ENCODE peak calls at places on chromosomes 4 and X, in six cellular contexts. N is endodermal cell, H is GM23338, O is GM12865, Y is A549, T is coronary artery. R is an unnamed sample.
A peak's percentile ranks its signal among the peaks of the same experiment; 100 is the strongest.

GRCh38 chrX:123422875-123423274 is 238.8 kb downstream of the GRIA3 start:
- DNase-seq in N (peak; percentile 51), H (peak; percentile 28), O (peak; percentile 35), Y (peak; percentile 3), T (no peak), R (peak; percentile 69)

GRCh38 chr4:151407466-151408379 is 1.3 kb upstream of the FHIP1A start:
- DNase-seq in N (peak; percentile 75), H (peak; percentile 70), O (peak; percentile 76), Y (no peak), T (no peak), R (no peak)

GRCh38 chr4:38119663-38120374 is 159.6 kb downstream of the PTTG2 start:
- DNase-seq in N (no peak), H (no peak), O (no peak), Y (no peak), T (no peak), R (peak; percentile 85)

GRCh38 chr4:113511944-113512343 is 249.6 kb downstream of the CAMK2D start:
- DNase-seq in N (no peak), H (no peak), O (no peak), Y (no peak), T (no peak), R (no peak)

GRCh38 chrX:154813801-154814200 is 8.5 kb upstream of the MPP1 start:
- DNase-seq in N (no peak), H (peak; percentile 56), O (no peak), Y (no peak), T (no peak), R (no peak)

GRCh38 chrX:10071451-10072163 is 85.2 kb upstream of the CLCN4 start:
- DNase-seq in N (no peak), H (no peak), O (no peak), Y (no peak), T (no peak), R (peak; percentile 57)

GRCh38 chrX:119419146-119419545 is 20.0 kb downstream of the SLC25A43 start:
- DNase-seq in N (no peak), H (no peak), O (no peak), Y (no peak), T (no peak), R (no peak)

GRCh38 chrX:48938721-48939416 is 18.5 kb downstream of the OTUD5 start:
- DNase-seq in N (no peak), H (no peak), O (peak; percentile 91), Y (no peak), T (no peak), R (no peak)

GRCh38 chrX:46628406-46629371 is 55.1 kb downstream of the CHST7 start:
- DNase-seq in N (no peak), H (no peak), O (peak; percentile 89), Y (no peak), T (peak; percentile 85), R (peak; percentile 88)

GRCh38 chrX:85244411-85245210 is 820 bp downstream of the ZNF711 start:
- DNase-seq in N (peak; percentile 55), H (peak; percentile 41), O (no peak), Y (peak; percentile 5), T (no peak), R (no peak)

GRCh38 chrX:114051667-114052315 is 532.1 kb upstream of the HTR2C start:
- DNase-seq in N (peak; percentile 75), H (no peak), O (no peak), Y (no peak), T (no peak), R (no peak)

GRCh38 chrX:65961714-65962113 is 78.2 kb downstream of the VSIG4 start:
- DNase-seq in N (no peak), H (no peak), O (no peak), Y (no peak), T (no peak), R (no peak)

GRCh38 chr4:101563126-101563525 is 215.8 kb upstream of the PPP3CA start:
- DNase-seq in N (no peak), H (no peak), O (no peak), Y (no peak), T (no peak), R (no peak)

GRCh38 chr4:140344111-140344510 is 29.3 kb upstream of the SCOC start:
- DNase-seq in N (no peak), H (no peak), O (no peak), Y (no peak), T (no peak), R (no peak)

GRCh38 chr4:153790962-153791551 is 2.2 kb upstream of the SFRP2 start:
- DNase-seq in N (peak; percentile 95), H (peak; percentile 88), O (no peak), Y (no peak), T (no peak), R (no peak)

GRCh38 chr4:46931981-46932380 is 22.9 kb upstream of the COX7B2 start:
- DNase-seq in N (peak; percentile 81), H (peak; percentile 75), O (peak; percentile 50), Y (no peak), T (no peak), R (peak; percentile 60)

GRCh38 chr4:31701256-31701655 is 981.1 kb downstream of the PCDH7 start:
- DNase-seq in N (no peak), H (no peak), O (no peak), Y (no peak), T (no peak), R (no peak)

GRCh38 chrX:7120578-7121219 is 26.8 kb upstream of the STS start:
- DNase-seq in N (no peak), H (no peak), O (no peak), Y (no peak), T (no peak), R (peak; percentile 48)

GRCh38 chr4:24780936-24781538 is 14.3 kb upstream of the SOD3 start:
- DNase-seq in N (no peak), H (no peak), O (no peak), Y (no peak), T (no peak), R (no peak)
- TF ChIP-seq CTCF in N (no peak), H (no peak), O (no peak), Y (no peak), T (no peak), R (no peak)

DNA sequence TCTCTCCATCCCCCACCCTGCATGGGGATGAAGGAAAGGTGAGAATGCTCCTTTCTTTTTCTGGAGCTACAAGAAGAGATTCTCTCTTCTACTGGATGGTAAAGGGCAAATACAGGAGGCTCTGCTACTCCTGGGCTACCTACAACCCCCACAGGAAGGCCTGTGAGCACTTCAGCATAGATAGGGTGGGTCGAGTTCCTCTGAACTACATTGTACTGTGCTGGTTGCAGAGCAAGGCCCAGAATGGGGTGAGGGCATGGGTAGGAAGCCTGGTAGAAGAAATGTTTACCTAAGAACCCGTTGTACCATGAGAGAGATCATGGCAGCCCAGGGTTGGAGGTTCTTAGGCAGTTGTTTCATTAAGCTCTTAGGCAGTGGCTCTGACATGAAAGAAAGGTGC is 510.4 kb downstream of the MID1IP1 start:
- DNase-seq in N (no peak), H (no peak), O (no peak), Y (no peak), T (no peak), R (no peak)
- H3K4me3 ChIP-seq in N (no peak overlapping the region), H (no peak overlapping the region), O (no peak overlapping the region), Y (no peak overlapping the region), T (no peak overlapping the region), R (no peak overlapping the region)

DNA sequence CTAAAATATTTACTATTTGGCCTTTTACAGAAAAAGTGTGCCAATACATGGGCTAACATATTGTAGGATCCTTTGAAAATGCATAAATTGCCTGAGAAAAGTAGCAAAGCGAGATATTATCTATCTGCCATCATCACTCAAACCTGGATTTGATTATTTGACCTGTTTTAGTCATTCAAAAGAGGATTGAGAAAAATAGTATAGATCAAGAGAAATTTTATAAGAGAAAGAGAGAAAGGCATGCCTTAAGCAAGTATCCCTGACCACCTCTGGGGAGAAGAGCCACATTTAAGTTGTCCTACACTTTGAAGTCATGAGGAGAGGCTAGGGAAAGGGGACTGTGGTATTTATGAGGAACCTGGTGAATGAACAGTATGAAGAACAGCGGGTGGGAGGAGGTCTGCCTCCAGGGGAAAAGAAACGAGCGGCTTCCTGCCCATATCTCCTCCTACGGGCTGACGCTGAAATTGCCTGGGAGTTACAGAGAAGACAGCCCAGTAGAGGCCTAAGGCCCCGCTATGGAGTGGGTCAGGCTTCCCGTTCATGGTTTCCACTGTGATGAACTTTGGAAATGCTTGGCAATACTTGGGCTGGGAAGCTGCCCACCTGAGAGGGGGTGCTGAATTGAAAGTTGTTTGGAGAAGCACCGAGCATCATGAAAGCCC is 106.8 kb upstream of the ACSL4 start:
- DNase-seq in N (peak; percentile 77), H (peak; percentile 67), O (no peak), Y (peak; percentile 15), T (no peak), R (no peak)
- TF ChIP-seq CTCF in N (peak; percentile 72), H (no peak), O (no peak), Y (no peak), T (no peak), R (peak; percentile 15)

DNA sequence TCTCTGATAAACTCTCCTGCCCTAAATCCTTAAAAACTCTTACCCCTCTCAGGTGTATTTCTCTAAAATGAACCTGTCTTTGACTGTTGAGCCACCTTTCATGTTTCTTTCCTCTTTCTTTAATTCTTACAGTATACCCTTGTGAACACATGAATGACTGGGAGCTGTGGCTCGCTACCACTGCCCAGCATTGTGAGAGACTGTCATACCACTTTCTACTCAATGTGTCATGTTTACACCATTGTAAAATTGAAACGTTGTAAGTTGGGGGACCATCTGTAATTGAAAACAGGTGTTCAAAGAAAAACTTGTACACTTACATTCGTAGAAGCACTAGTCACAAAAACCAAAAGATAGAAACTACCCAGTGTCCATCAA is 66.9 kb downstream of the ZNF182 start:
- DNase-seq in N (no peak), H (no peak), O (no peak), Y (no peak), T (no peak), R (no peak)
- H3K4me3 ChIP-seq in N (no peak overlapping the region), H (peak overlapping the region; percentile 39), O (no peak overlapping the region), Y (no peak overlapping the region), T (no peak overlapping the region), R (no peak overlapping the region)

DNA sequence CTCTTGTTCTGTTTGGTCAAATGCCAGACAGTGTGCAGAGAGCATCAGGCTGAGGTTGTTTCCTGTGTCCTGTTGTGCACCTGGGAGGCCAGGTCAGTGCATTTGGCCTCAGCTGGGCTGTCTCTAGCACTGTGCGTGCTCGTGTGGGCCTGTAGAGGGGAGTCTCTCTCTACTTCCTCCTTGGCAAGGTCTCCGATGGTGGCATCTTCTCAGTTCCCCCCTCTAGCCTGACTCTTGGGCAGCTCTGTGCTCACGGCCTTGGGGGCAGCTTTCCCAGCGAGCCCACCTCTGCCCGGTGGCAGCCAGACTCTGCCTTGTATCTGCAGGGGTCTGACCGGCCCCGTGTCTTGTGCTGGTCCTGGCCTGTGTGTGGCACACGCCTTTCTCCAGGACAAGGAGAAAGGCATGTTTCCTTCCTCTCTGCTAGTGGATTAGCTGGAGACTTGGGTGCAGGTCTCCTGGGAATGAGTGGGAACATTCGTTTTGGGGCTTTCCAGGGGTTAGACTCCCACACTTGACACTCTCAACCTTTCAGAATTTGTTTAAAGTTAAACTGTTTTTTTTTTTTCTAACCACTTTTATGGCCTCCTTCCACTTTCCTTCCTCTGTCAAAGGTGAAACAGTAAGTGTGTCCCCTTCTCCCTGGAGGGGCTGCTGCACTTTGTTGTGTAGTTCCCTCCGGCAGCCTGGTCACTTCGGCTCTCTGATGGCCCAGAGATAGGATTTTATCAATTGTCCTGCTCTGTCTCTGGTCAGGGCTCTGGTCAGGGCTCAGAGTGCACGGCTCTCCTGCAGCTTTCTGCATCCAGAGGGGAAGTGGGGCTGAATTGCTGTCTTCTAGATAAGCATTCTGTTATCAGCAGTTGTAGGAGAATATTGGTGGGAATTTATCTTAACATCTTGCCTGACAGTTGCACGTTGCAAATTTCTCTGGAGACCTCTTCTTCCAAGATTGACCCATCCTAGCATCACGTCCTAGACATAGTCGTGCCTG is 62.5 kb downstream of the FAM193A start:
- DNase-seq in N (peak; percentile 61), H (peak; percentile 44), O (peak; percentile 80), Y (no peak), T (no peak), R (no peak)
- TF ChIP-seq CTCF in N (peak; percentile 49), H (no peak), O (peak; percentile 42), Y (no peak), T (no peak), R (no peak)